ENCODE peak calls at places on chromosomes 12 and 14, in four cellular contexts. T, A, P and K are unnamed samples.
A peak's percentile ranks its signal among the peaks of the same experiment; 100 is the strongest.

GRCh38 chr12:49967042-49967776 is 5.5 kb downstream of the AQP5 start:
- DNase-seq in P (peak; percentile 77), A (peak; percentile 93), T (peak; percentile 82), K (peak; percentile 70)

GRCh38 chr14:95156765-95157194 is 549 bp downstream of the DICER1 start:
- DNase-seq in A (peak; percentile 30), P (no peak), T (peak; percentile 14), K (peak; percentile 20)

GRCh38 chr12:56385873-56386272 is 23.2 kb upstream of the APOF start:
- DNase-seq in P (peak; percentile 35), A (no peak), T (peak; percentile 37), K (no peak)

GRCh38 chr12:25065035-25065434 is 116.1 kb upstream of the BCAT1 start:
- DNase-seq in A (no peak), P (no peak), T (no peak), K (no peak)

GRCh38 chr12:118979763-118980406 is 1.5 kb upstream of the SRRM4 start:
- DNase-seq in P (peak; percentile 54), A (peak; percentile 91), T (peak; percentile 70), K (peak; percentile 17)

GRCh38 chr14:24332094-24332983 is 2.5 kb downstream of the ADCY4 start:
- DNase-seq in P (no peak), A (peak; percentile 90), T (peak; percentile 65), K (peak; percentile 54)

GRCh38 chr14:55754471-55754870 is 174.5 kb downstream of the KTN1 start:
- DNase-seq in A (no peak), T (peak; percentile 70), P (peak; percentile 84), K (no peak)

GRCh38 chr12:103422328-103422727 is 73.4 kb downstream of the C12orf42 start:
- DNase-seq in P (no peak), T (no peak), A (no peak), K (no peak)

GRCh38 chr12:50635356-50635755 is 128.5 kb upstream of the ATF1 start:
- DNase-seq in A (no peak), P (no peak), T (no peak), K (no peak)

GRCh38 chr12:34119366-34119765 is 97.1 kb downstream of the ALG10 start:
- DNase-seq in T (peak; percentile 31), P (peak; percentile 65), A (no peak), K (no peak)

GRCh38 chr12:12562016-12562483 is 613 bp downstream of the DUSP16 start:
- DNase-seq in P (peak; percentile 40), A (peak; percentile 51), T (peak; percentile 4), K (peak; percentile 25)

GRCh38 chr12:81167694-81168093 is 89.8 kb downstream of the ACSS3 start:
- DNase-seq in T (peak; percentile 14), A (no peak), P (no peak), K (peak; percentile 61)

GRCh38 chr12:112420740-112421139 is 2.0 kb downstream of the PTPN11 start:
- DNase-seq in P (no peak), A (no peak), T (no peak), K (no peak)

GRCh38 chr14:56112781-56113180 is 5.4 kb upstream of the PELI2 start:
- DNase-seq in P (no peak), T (no peak), A (no peak), K (no peak)

GRCh38 chr12:31122481-31122880 is 48.8 kb downstream of the DDX11 start:
- DNase-seq in A (no peak), T (no peak), P (no peak), K (no peak)

GRCh38 chr12:87300-87699 is 20.7 kb downstream of the IQSEC3 start:
- DNase-seq in A (no peak), P (no peak), T (no peak), K (no peak)

GRCh38 chr14:21486640-21487087 is 9.7 kb downstream of the TOX4 start:
- DNase-seq in A (no peak), P (no peak), T (no peak), K (peak; percentile 48)

GRCh38 chr12:76544601-76545261 is 14.8 kb downstream of the OSBPL8 start:
- DNase-seq in A (no peak), T (no peak), P (no peak), K (no peak)

GRCh38 chr12:55823419-55823818 is 5.6 kb downstream of the ORMDL2 start:
- DNase-seq in P (no peak), T (no peak), A (no peak), K (no peak)

GRCh38 chr14:103746706-103747105 is 31.1 kb downstream of the ZFYVE21 start:
- DNase-seq in P (no peak), A (no peak), T (peak; percentile 57), K (peak; percentile 79)

GRCh38 chr14:90726656-90727055 is 89.6 kb downstream of the TTC7B start:
- DNase-seq in T (peak; percentile 73), P (peak; percentile 57), A (peak; percentile 45), K (peak; percentile 74)

GRCh38 chr14:71824816-71825215 is 107.4 kb upstream of the RGS6 start:
- DNase-seq in A (no peak), P (no peak), T (no peak), K (no peak)

GRCh38 chr14:100807979-100808734 is 17.8 kb upstream of the MEG3 start:
- DNase-seq in A (no peak), P (no peak), T (no peak), K (no peak)

GRCh38 chr12:56193025-56193578 is 3.8 kb upstream of the SMARCC2 start:
- DNase-seq in T (peak; percentile 96), A (peak; percentile 56), P (peak; percentile 58), K (peak; percentile 75)

GRCh38 chr12:78290606-78291345 is 460.1 kb downstream of the NAV3 start:
- DNase-seq in P (peak; percentile 54), T (peak; percentile 76), A (no peak), K (peak; percentile 89)

DNA sequence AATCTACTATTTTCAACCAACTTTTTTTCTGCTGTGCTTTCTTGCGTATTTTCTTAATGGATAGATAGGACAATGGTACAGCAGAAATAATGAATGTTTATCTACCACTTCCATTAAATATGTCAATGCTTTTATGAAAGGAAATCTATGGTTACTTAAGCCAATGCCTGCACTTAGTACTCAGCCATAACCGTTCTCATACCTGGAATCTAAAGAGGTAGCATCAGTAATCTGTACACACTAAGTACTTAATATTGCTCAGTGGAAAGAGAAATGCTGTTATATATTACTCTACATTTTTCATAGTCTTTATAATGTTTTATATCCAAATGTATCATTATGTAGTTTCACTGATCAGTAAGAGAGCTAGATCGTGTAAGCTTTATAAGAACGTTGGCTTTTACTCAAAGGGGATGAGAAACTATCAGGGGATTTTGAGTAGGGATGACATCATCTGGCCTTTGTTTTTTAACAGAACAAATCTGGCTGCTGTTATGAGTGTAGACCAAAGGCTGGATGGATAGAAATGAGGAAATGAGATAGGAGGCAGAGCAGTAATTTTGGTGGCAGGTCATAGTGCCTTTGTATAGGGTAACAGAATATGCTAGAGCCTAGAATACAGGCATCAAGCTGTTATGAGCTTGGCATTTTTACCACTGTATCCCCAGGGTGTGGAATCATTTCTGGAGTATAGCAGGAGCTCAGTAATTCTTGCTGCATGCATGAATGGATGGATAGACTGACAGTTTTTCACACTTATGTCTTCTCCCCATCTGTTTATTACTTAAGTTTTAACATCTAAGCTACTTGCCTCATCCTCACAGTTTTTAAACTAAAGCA is 34.0 kb downstream of the ALG10B start:
- DNase-seq in A (no peak), P (no peak), T (no peak), K (no peak)
- H3K4me2 ChIP-seq in A (no peak overlapping the region), P (peak overlapping the region; percentile 16), T (no peak overlapping the region), K (no peak overlapping the region)

GRCh38 chr12:52518574-52519469 is 1.4 kb downstream of the KRT5 start:
- DNase-seq in P (no peak), A (no peak), T (no peak), K (no peak)
- H3K4me1 ChIP-seq in P (peaks cover 46% of the 10 kb centered on the region), A (no peaks in the 10 kb centered on the region), T (peaks cover 27% of the 10 kb centered on the region), K (no peaks in the 10 kb centered on the region)

DNA sequence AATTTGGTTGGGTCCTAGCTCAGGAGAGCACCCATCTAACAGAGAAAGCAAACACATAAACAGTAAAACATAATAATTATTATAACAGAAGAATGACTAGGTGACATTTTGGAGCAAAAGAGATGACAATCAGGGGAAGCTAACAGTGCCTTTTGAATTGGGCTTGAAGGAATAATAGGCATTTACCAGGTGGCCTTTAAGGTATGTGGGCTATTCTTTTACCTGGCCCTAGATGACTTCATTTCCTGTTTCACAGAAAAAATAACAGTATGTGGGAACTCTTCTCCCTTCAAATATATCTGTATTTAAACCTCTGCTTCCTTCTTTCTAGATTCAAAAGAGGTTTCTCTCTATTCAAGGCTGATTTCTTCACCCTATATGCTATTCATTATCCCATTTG is 3.8 kb downstream of the IRAK4 start:
- DNase-seq in A (no peak), P (no peak), T (no peak), K (no peak)
- H3K4me2 ChIP-seq in A (no peak overlapping the region), P (peak overlapping the region; percentile 26), T (no peak overlapping the region), K (no peak overlapping the region)

GRCh38 chr14:68469208-68469713 is 323.6 kb downstream of the ZFP36L1 start:
- DNase-seq in T (no peak), A (no peak), P (peak; percentile 63), K (no peak)

GRCh38 chr14:68471964-68472508 is 320.8 kb downstream of the ZFP36L1 start:
- DNase-seq in A (no peak), T (no peak), P (no peak), K (no peak)

GRCh38 chr14:68470361-68470760 is 322.5 kb downstream of the ZFP36L1 start:
- DNase-seq in P (no peak), T (no peak), A (no peak), K (no peak)

GRCh38 chr14:68473050-68473449 is 319.8 kb downstream of the ZFP36L1 start:
- DNase-seq in T (no peak), A (no peak), P (no peak), K (no peak)

GRCh38 chr14:68471029-68471963 is 321.6 kb downstream of the ZFP36L1 start:
- DNase-seq in T (no peak), A (peak; percentile 76), P (no peak), K (no peak)
- H3K4me1 ChIP-seq in T (peaks cover 47% of the 10 kb centered on the region), A (peaks cover 23% of the 10 kb centered on the region), P (peaks cover 83% of the 10 kb centered on the region), K (peaks cover 9% of the 10 kb centered on the region)

DNA sequence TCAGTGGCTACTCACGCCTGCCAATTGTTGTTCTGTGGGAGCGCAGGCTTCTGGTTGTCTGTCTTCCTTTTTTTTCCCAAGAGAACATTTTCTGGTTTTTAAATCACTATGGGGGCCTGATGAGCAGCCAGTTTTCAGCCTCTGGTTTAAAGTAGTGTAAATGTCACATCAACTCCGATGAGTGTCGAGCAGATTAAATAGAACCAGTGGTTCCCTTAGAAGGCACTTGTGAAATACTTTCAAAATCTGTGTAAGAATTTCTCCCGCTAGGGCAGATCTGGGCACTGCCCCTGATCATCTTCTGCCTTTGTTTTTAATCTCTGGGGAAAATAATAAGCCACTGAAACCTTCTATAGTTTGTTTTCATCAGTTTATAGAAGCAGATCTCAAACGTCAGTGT is 130.4 kb downstream of the PRIMA1 start:
- DNase-seq in P (no peak), T (no peak), A (no peak), K (no peak)
- H3K4me2 ChIP-seq in P (no peak overlapping the region), T (no peak overlapping the region), A (no peak overlapping the region), K (no peak overlapping the region)

DNA sequence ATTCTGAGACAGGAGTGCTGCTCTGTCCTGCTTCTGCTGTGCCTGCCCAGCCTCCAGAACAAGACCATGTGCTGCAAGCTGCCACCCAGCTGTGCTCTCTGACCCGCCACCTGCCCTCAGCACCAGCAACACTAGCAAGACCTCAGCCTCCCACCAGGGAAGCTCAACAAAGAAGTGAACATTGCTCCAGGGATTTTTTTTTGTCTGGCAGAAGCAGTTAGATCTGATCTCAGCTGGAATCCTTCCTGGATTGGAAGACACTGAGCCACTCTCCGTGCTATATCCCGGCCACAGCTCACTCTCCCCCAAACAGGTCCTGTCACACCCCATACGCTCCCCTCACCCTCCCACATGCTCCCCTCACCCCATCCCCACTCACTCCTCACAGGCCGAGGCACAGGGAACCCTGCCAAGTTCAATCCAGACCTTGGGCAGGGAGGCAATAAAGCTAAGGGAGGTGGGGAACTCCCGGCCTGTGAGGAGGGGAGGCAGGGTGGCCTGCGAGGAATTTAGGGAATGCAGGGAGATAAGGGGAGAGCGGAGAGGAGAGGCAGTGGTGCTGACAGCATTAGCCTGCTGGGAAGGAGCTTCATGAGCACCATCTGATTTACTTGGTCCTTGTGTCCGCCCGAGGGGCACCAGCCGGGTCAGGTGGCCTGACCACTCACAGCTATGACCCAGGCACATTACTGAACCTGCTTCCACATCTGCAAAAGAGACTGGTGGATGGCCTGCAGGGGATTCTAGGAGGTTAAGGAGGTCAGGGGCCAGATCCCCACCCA is 29.7 kb downstream of the CCDC85C start:
- DNase-seq in A (peak; percentile 67), P (peak; percentile 66), T (peak; percentile 74), K (peak; percentile 50)
- H3K4me1 ChIP-seq in A (peaks cover 7% of the 10 kb centered on the region), P (peaks cover 51% of the 10 kb centered on the region), T (peaks cover 56% of the 10 kb centered on the region), K (peaks cover 41% of the 10 kb centered on the region)